ENCODE peak calls at places on chromosomes 12 and 14, in ten cellular contexts. F, Y, E, A, X, L, W, G, K and C are unnamed samples.

GRCh38 chr12:69468237-69469026 is 1.8 kb upstream of the FRS2 start:
- DNase-seq in L (no peak), Y (no peak), W (no peak), X (no peak), E (peak; percentile 80), A (no peak), G (no peak), K (peak; percentile 50), F (no peak), C (peak; percentile 32)

GRCh38 chr14:34930591-34931069 is 52.2 kb upstream of the SRP54 start:
- DNase-seq in X (peak; percentile 25), G (no peak), Y (no peak), W (no peak), A (no peak), F (no peak), L (no peak), K (no peak), E (no peak), C (no peak)

GRCh38 chr12:63905523-63905922 is 61.0 kb downstream of the SRGAP1 start:
- DNase-seq in A (no peak), X (no peak), G (no peak), Y (no peak), W (no peak), K (no peak), F (no peak), L (no peak), E (peak; percentile 60), C (peak; percentile 77)

GRCh38 chr12:85279449-85280137 is 427 bp upstream of the ALX1 start:
- DNase-seq in Y (no peak), E (no peak), L (no peak), K (peak; percentile 1), X (peak; percentile 5), G (peak; percentile 65), W (no peak), A (no peak), F (peak; percentile 29), C (peak; percentile 16)

GRCh38 chr12:77120695-77121094 is 55.3 kb upstream of the E2F7 start:
- DNase-seq in W (no peak), A (no peak), L (no peak), Y (no peak), K (peak; percentile 74), G (no peak), F (no peak), E (peak; percentile 42), X (no peak), C (peak; percentile 77)

GRCh38 chr14:83217492-83217891 is 1683.8 kb upstream of the SEL1L start:
- DNase-seq in X (peak; percentile 0), G (no peak), E (no peak), L (no peak), K (peak; percentile 1), W (no peak), A (no peak), F (no peak), Y (no peak), C (no peak)

GRCh38 chr12:97560766-97561165 is 98.2 kb downstream of the RMST start:
- DNase-seq in X (no peak), E (no peak), W (no peak), L (no peak), Y (no peak), K (no peak), A (no peak), F (no peak), G (no peak), C (no peak)

GRCh38 chr12:12979731-12980259 is 20.3 kb downstream of the HEBP1 start:
- DNase-seq in A (no peak), E (peak; percentile 43), W (no peak), L (no peak), F (no peak), K (peak; percentile 96), G (no peak), Y (no peak), X (no peak), C (peak; percentile 34)

GRCh38 chr12:88922816-88923215 is 342.5 kb upstream of the KITLG start:
- DNase-seq in L (no peak), G (no peak), Y (no peak), F (no peak), K (peak; percentile 40), E (peak; percentile 61), W (no peak), A (no peak), X (no peak), C (peak; percentile 65)

GRCh38 chr14:74941676-74942097 is 13.7 kb downstream of the PGF start:
- DNase-seq in W (peak; percentile 86), F (peak; percentile 84), K (peak; percentile 51), Y (peak; percentile 85), G (no peak), L (peak; percentile 68), A (no peak), X (peak; percentile 32), E (no peak), C (no peak)

GRCh38 chr12:117622741-117623140 is 261.3 kb upstream of the NOS1 start:
- DNase-seq in Y (no peak), F (no peak), W (no peak), A (no peak), G (no peak), K (peak; percentile 3), L (no peak), E (no peak), X (no peak), C (peak; percentile 94)

GRCh38 chr14:53591816-53592215 is 364.8 kb downstream of the BMP4 start:
- DNase-seq in E (no peak), F (no peak), G (no peak), K (no peak), L (no peak), W (no peak), X (no peak), A (no peak), Y (no peak), C (no peak)

GRCh38 chr14:21528381-21529348 is 2.5 kb upstream of the SALL2 start:
- DNase-seq in G (no peak), K (peak; percentile 41), L (no peak), F (no peak), Y (no peak), A (no peak), X (no peak), E (no peak), W (no peak), C (no peak)

GRCh38 chr12:131824450-131824849 is 3.7 kb upstream of the MMP17 start:
- DNase-seq in Y (no peak), F (no peak), X (no peak), K (no peak), L (no peak), G (no peak), A (no peak), E (no peak), W (peak; percentile 37), C (no peak)
- H3K4me1 ChIP-seq in Y (peaks cover 4% of the 10 kb centered on the region), F (peaks cover 17% of the 10 kb centered on the region), X (no peaks in the 10 kb centered on the region), K (no peaks in the 10 kb centered on the region), L (peaks cover 14% of the 10 kb centered on the region), G (no peaks in the 10 kb centered on the region), A (peaks cover 17% of the 10 kb centered on the region), E (peaks cover 14% of the 10 kb centered on the region), W (peaks cover 8% of the 10 kb centered on the region), C (no peaks in the 10 kb centered on the region)

GRCh38 chr14:102317564-102318248 is 1.8 kb upstream of the ZNF839 start:
- DNase-seq in W (no peak), F (no peak), G (no peak), X (peak; percentile 70), K (no peak), L (no peak), A (no peak), Y (peak; percentile 76), E (peak; percentile 41), C (no peak)
- H3K4me1 ChIP-seq in W (peaks cover 21% of the 10 kb centered on the region), F (peaks cover 50% of the 10 kb centered on the region), G (no peaks in the 10 kb centered on the region), X (peaks cover 7% of the 10 kb centered on the region), K (peaks cover 9% of the 10 kb centered on the region), L (peaks cover 49% of the 10 kb centered on the region), A (peaks cover 21% of the 10 kb centered on the region), Y (peaks cover 18% of the 10 kb centered on the region), E (peaks cover 52% of the 10 kb centered on the region), C (no peaks in the 10 kb centered on the region)

DNA sequence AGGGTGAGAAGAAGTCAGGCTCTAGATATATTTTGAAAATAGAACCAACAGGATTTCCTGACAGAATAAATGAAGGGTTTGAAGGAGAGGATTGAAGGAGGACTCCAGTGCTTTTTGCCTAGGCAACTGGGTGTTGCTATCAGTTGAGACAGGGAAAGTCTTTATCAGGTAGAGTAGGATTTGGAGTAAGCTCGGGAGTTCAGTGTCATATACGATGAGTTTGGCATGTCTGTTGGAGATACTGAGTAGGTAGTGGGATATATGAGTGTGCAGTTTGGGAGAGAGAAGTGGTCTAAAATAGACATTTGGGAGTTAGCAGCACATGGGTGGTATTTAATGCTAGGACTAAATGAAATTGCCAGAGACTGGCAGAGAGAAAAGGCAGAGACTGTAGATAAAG is 141.2 kb downstream of the SAMD4A start:
- DNase-seq in Y (no peak), X (no peak), A (no peak), W (no peak), F (no peak), K (no peak), G (no peak), L (no peak), E (no peak), C (no peak)
- H3K4me1 ChIP-seq in Y (peaks cover 20% of the 10 kb centered on the region), X (no peaks in the 10 kb centered on the region), A (peaks cover 4% of the 10 kb centered on the region), W (peaks cover 17% of the 10 kb centered on the region), F (peaks cover 20% of the 10 kb centered on the region), K (peaks cover 6% of the 10 kb centered on the region), G (no peaks in the 10 kb centered on the region), L (peaks cover 14% of the 10 kb centered on the region), E (no peaks in the 10 kb centered on the region), C (no peaks in the 10 kb centered on the region)

GRCh38 chr12:72681028-72681427 is 408.9 kb downstream of the TRHDE start:
- DNase-seq in E (no peak), G (no peak), K (no peak), A (no peak), W (no peak), Y (no peak), L (no peak), F (no peak), X (no peak), C (no peak)

GRCh38 chr12:72677187-72677586 is 405.0 kb downstream of the TRHDE start:
- DNase-seq in X (no peak), W (no peak), Y (no peak), G (no peak), K (no peak), L (no peak), E (no peak), F (no peak), A (no peak), C (no peak)

GRCh38 chr12:72673853-72674252 is 401.7 kb downstream of the TRHDE start:
- DNase-seq in W (no peak), K (no peak), G (no peak), A (no peak), X (no peak), E (no peak), Y (no peak), F (no peak), L (no peak), C (no peak)

GRCh38 chr12:72684491-72684890 is 412.3 kb downstream of the TRHDE start:
- DNase-seq in A (no peak), Y (no peak), F (no peak), L (no peak), E (no peak), G (no peak), K (no peak), X (no peak), W (no peak), C (no peak)

DNA sequence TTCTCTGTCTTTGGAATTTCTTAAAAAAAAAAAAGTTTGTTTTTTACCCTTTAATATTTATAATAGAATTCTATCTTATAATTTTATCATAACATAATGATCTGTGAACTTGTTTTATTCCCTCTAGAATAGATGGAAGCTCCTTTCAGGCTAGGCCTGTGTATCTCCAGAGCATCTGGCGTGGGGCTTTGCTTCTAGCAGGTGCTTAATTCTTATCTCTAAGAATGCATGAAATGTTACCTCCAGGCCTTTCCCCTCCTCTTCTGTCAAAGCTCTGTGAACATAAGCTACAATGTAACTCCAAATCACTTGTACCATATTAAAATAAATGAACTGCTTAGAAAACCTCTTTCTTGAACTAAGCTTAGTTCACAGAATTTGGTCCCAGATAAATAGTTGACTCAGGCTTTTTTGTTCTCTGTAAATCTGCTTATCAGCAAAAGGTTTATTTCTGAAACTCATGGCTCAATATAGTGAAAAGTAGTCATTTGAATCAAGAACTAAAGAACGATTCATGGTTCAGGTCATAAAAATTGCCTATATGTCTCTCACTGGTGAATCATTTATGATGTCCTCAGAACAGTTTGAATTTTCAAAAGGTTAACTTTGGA is 407.1 kb downstream of the TRHDE start:
- DNase-seq in K (no peak), E (no peak), X (no peak), F (no peak), W (no peak), A (no peak), Y (no peak), L (no peak), G (no peak), C (no peak)
- H3K4me1 ChIP-seq in K (no peaks in the 10 kb centered on the region), E (no peaks in the 10 kb centered on the region), X (no peaks in the 10 kb centered on the region), F (no peaks in the 10 kb centered on the region), W (no peaks in the 10 kb centered on the region), A (no peaks in the 10 kb centered on the region), Y (no peaks in the 10 kb centered on the region), L (no peaks in the 10 kb centered on the region), G (no peaks in the 10 kb centered on the region), C (no peaks in the 10 kb centered on the region)